ENCODE peak calls at places on chromosomes 2 and 18, in four cellular contexts. S, B, A and H are unnamed samples. For H3K9me3 and H3K36me3, the result is how much of the 10 kb centered on the place peaks cover.

GRCh38 chr2:19178175-19178574 is 180.2 kb downstream of the OSR1 start:
- DNase-seq in S (no peak), B (no peak), A (no peak), H (peak)

GRCh38 chr2:53422979-53423378 is 344.6 kb upstream of the CHAC2 start:
- DNase-seq in B (peak), S (peak), A (no peak), H (peak)

GRCh38 chr2:33552758-33553461 is 46.2 kb downstream of the FAM98A start:
- DNase-seq in B (no peak), S (no peak), A (no peak), H (no peak)

GRCh38 chr2:41698787-41699422 is 348.9 kb upstream of the PKDCC start:
- DNase-seq in A (no peak), S (peak), B (no peak), H (no peak)

GRCh38 chr2:122595065-122595464 is 839.6 kb downstream of the TSN start:
- DNase-seq in B (no peak), A (no peak), S (no peak), H (peak)

GRCh38 chr2:79619442-79619841 is 106.6 kb downstream of the CTNNA2 start:
- DNase-seq in A (no peak), S (no peak), B (no peak), H (no peak)

GRCh38 chr2:126877041-126877440 is 21.6 kb upstream of the TEX51 start:
- DNase-seq in B (no peak), A (no peak), S (peak), H (no peak)

GRCh38 chr2:163347982-163348842 is 387.6 kb downstream of the FIGN start:
- DNase-seq in A (peak), S (peak), B (no peak), H (peak)

GRCh38 chr2:215059724-215060123 is 78.7 kb downstream of the ABCA12 start:
- DNase-seq in A (no peak), B (no peak), S (no peak), H (no peak)

GRCh38 chr2:147845608-147846002 is 776 bp downstream of the ACVR2A start:
- DNase-seq in A (no peak), B (no peak), S (no peak), H (no peak)

GRCh38 chr2:16222326-16222725 is 282.0 kb downstream of the MYCN start:
- DNase-seq in B (no peak), S (no peak), A (no peak), H (no peak)
- H3K9me3 ChIP-seq in B (under half), S (under half), A (under half), H (under half)

DNA sequence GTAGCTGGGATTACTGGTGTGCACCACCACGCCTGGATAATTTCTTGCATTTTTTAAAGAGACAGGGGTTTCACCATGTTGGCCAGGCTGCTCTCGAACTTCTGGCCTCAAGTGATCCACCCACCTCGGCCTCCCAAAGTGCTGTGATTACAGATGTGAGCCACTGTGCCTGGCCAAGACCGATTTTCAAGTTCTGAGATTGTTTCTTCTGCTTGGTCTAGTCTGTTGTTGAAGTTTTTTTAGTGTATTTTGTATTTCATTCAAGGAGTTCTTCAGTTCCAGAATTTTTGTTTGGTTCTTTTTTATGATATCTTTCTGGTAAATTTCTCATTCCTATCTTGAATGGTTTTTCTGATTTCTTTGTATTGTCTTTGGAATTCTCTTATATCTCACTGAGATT is 96.4 kb downstream of the ANKRD12 start:
- DNase-seq in B (no peak), S (no peak), A (no peak), H (no peak)
- H3K36me3 ChIP-seq in B (under half), S (under half), A (under half), H (under half)

DNA sequence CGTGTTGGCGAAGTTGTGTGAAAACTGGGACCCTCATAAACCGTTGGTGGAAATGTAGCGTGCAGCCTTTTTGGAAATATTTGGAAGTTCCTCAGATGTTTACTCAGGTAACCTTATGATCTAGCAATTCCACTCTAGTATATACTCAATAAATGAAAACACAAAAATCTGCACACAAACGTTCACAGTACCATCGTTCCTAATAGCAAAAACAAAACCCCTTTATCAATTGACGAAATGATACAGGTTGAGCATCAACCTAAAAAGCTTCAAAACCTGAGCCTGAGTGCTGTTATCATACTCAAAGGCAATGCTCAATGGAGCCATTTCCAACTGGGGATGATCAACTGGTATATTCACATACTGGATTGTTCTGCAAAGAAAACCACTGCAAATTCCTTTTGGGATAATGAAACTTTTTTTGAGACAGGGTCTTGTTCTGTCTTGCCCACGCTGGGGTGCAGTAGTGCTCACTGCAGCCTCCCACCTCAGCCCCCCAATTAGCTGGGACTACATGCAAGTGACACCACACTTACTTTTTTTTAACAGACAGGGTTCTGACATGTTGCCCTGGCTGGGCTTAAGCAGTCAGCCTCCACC is 777 bp upstream of the C18orf32 start:
- DNase-seq in A (no peak), B (no peak), S (no peak), H (no peak)
- H3K4me3 ChIP-seq in A (peak), B (peak), S (peak), H (peak)

DNA sequence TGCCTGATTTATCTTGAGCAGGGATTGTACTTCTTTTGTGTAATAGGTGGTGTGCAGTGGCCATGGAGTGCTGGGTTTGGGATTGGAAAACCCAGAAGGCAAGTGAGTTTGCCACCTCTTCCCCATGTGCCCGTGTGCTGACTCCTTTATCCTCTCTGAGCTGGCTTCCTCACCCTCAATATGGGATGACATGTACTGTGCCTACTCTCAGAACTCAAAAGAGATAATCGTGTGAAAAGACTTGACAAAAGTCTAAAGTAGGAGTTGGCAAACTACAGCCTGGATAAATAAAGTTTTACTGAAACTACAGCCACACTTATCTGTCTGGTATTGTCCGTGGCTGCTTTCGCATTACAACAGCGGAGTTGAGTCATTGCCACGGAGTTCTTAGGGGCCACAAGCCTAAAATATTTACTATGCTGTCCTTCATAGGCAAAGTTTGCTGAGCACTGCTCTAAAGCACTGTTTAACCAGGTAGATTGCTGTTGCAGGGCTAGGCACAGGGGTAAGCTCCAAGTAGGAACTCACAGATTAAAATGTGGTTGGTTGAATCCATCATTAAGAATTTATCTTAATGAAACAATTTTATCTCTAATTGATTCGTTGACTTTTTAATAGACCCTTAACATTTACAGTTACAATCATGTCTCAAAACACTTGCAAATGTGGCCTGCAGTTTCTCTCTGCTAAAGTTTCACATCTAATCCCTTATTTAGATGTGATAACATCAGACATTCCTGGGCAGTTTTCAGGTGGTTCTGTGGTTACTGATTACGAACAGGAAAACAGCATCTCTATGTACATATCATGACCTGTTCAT is 4.0 kb downstream of the CAPN14 start:
- DNase-seq in B (peak), S (no peak), A (no peak), H (no peak)
- H3K9me3 ChIP-seq in B (under half), S (under half), A (under half), H (under half)

DNA sequence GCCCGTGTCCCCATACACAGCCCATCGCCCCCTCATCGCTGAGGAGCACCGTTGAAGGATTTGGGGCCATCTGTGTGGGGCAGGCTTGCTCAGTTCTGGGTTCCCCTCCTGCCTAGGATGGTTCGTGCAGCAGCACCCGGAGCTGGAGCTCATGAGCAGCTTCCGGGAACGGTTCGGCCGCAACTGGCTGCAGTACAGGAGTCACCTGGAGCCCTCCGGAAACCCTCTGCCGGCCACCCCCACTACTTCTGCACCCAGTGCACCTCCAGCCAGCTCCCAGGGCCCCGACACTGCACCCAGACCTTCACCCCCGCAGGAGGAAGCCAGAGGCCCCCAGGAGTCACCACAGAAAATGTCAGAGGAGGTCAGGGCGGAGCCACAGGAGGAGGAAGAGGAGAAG is 10.3 kb downstream of the STK11IP start:
- DNase-seq in A (no peak), B (no peak), S (no peak), H (no peak)
- H3K36me3 ChIP-seq in A (under half), B (under half), S (under half), H (under half)

DNA sequence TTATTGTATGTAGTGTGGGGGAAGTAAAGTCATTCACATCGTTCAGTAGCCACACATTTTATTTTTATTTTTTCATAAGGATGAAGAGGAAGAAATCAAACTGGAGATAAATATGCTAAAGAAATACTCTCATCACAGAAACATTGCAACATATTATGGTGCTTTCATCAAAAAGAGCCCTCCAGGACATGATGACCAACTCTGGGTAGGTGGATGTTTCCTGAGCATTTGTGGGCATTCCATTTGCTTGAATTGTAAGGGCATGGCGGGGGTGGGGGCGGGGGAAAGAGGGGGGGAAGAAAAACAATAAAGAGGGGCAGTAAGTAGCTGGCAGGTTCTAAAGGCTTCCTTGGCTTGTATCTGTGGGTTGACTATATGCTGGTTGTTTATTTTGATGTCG is 126.3 kb downstream of the MAP4K4 start:
- DNase-seq in B (no peak), S (no peak), A (no peak), H (no peak)
- H3K4me3 ChIP-seq in B (no peak), S (no peak), A (no peak), H (no peak)